ENCODE peak calls at places on chromosomes 1 and 21, in four cellular contexts. One of them, this sample, is unnamed.

GRCh38 chr1:206923009-206923960 is 1.5 kb upstream of the FCMR start:
- DNase-seq in GM12878: peak; percentile 81
- DNase-seq in K562: no peak
- DNase-seq in HepG2: no peak
- DNase-seq in this sample: no peak

GRCh38 chr1:25809929-25810328 is 9.8 kb upstream of the MTFR1L start:
- DNase-seq in GM12878: no peak
- DNase-seq in K562: no peak
- DNase-seq in HepG2: no peak
- DNase-seq in this sample: no peak

GRCh38 chr1:192461684-192462083 is 113.9 kb upstream of the RGS1 start:
- DNase-seq in GM12878: no peak
- DNase-seq in K562: no peak
- DNase-seq in HepG2: no peak
- DNase-seq in this sample: no peak

GRCh38 chr1:167095368-167095767 is 1.5 kb downstream of the STYXL2 start:
- DNase-seq in GM12878: no peak
- DNase-seq in K562: no peak
- DNase-seq in HepG2: no peak
- DNase-seq in this sample: no peak

GRCh38 chr1:226887006-226887405 is 16.6 kb downstream of the PSEN2 start:
- DNase-seq in GM12878: no peak
- DNase-seq in K562: no peak
- DNase-seq in HepG2: no peak
- DNase-seq in this sample: no peak

GRCh38 chr1:34977858-34978257 is 7.3 kb downstream of the TMEM35B start:
- DNase-seq in GM12878: no peak
- DNase-seq in K562: peak; percentile 14
- DNase-seq in HepG2: peak; percentile 51
- DNase-seq in this sample: no peak

GRCh38 chr1:1236945-1237873 is 5.2 kb downstream of the B3GALT6 start:
- DNase-seq in GM12878: no peak
- DNase-seq in K562: no peak
- DNase-seq in HepG2: no peak
- DNase-seq in this sample: no peak

GRCh38 chr1:43358121-43358745 is 548 bp upstream of the CDC20 start:
- DNase-seq in GM12878: peak; percentile 16
- DNase-seq in K562: peak; percentile 80
- DNase-seq in HepG2: no peak
- DNase-seq in this sample: no peak

GRCh38 chr21:17231124-17231523 is 281.7 kb upstream of the CXADR start:
- DNase-seq in GM12878: no peak
- DNase-seq in K562: no peak
- DNase-seq in HepG2: peak; percentile 4
- DNase-seq in this sample: no peak

GRCh38 chr1:192439373-192440025 is 122.7 kb downstream of the RGS21 start:
- DNase-seq in GM12878: no peak
- DNase-seq in K562: no peak
- DNase-seq in HepG2: peak; percentile 5
- DNase-seq in this sample: no peak

GRCh38 chr1:54987830-54988705 is 7.6 kb downstream of the TMEM61 start:
- DNase-seq in GM12878: no peak
- DNase-seq in K562: no peak
- DNase-seq in HepG2: no peak
- DNase-seq in this sample: no peak

DNA sequence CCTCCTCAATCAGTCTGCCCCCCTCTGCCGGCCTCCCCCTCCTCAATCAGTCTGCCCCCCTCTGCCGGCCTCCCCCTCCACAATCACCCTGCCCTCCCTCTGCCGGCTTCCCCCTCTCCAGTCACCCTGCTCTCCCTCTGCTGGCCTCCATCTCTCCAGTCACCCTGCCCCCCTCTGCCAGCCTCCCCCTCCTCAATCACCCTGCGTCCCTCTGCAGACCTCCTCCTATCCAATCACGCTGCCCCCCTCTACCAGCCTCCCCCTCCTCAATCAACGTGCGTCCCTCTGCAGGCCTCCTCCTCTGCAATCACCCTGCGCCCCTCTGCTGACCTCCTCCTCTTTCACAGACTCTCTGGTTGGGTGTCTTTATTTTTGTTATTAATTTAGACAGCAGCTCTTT is 11.5 kb upstream of the C1orf198 start:
- DNase-seq in GM12878: no peak
- DNase-seq in K562: no peak
- DNase-seq in HepG2: no peak
- DNase-seq in this sample: no peak
- TF ChIP-seq FOXK2 in GM12878: no peak
- TF ChIP-seq FOXK2 in K562: no peak
- TF ChIP-seq FOXK2 in HepG2: no peak
- TF ChIP-seq FOXK2 in this sample: no peak

GRCh38 chr1:205480349-205481278 is 23.9 kb upstream of the CDK18 start:
- DNase-seq in GM12878: peak; percentile 73
- DNase-seq in K562: no peak
- DNase-seq in HepG2: no peak
- DNase-seq in this sample: no peak
- TF ChIP-seq TARDBP in GM12878: no peak
- TF ChIP-seq TARDBP in K562: no peak
- TF ChIP-seq TARDBP in HepG2: no peak
- TF ChIP-seq TARDBP in this sample: no peak

GRCh38 chr1:160308451-160309182 is 23.7 kb upstream of the PEX19 start:
- DNase-seq in GM12878: no peak
- DNase-seq in K562: no peak
- DNase-seq in HepG2: no peak
- DNase-seq in this sample: no peak
- TF ChIP-seq SP1 in GM12878: no peak
- TF ChIP-seq SP1 in K562: no peak
- TF ChIP-seq SP1 in HepG2: no peak
- TF ChIP-seq SP1 in this sample: no peak

DNA sequence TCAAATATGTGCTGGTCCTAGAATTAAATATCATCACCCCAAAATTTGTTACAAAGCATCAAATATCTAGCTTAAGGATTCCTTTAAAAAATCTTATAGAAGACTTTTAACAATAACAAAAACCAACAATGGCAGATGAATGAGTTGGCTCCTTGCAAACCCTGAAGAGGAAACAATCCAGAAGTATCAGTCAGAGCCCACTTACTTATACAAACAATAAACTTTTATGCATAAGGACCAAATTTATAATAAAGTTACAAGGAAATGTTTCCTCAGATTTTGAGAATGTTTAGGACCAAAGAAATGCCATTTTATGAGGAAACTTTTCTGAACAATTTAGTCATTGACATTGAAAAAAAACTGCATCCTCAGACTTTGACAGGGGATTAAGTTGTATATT is 52.7 kb downstream of the LPAR3 start:
- DNase-seq in GM12878: no peak
- DNase-seq in K562: no peak
- DNase-seq in HepG2: no peak
- DNase-seq in this sample: no peak
- TF ChIP-seq FOXK2 in GM12878: no peak
- TF ChIP-seq FOXK2 in K562: no peak
- TF ChIP-seq FOXK2 in HepG2: no peak
- TF ChIP-seq FOXK2 in this sample: no peak

DNA sequence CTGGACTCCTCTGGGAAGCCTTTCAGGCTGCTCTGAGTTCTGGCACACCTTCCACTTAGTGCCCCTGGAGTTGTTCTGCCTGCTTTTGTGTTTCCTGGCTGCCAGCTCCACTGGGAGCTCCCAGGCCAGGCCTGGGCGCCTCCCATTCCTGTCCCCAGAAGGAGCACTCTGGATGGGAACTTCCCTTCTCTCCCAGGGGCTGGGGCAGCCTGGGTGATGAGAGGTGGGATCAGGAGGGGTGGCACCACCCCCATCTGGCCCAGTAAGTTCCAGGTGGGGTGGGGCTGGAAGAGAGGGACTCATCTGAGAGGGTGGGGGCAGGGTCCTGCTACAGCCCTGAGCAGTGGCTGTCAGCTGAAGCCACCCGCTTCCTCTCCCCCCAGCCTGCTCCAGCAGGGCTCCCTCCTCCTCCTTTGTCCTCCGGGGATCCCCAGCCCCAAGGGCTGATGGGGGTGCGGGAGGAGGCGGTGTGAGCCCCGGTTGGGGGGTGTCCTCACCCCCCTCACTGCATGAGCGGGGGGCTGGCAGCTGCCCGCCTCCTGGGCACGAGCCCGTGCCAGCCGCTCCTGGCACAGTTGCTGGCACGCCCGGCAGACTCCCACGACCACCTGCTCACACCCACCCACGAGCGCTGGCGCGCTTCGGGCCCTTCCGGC is 4.7 kb downstream of the FOXO6 start:
- DNase-seq in GM12878: peak; percentile 19
- DNase-seq in K562: no peak
- DNase-seq in HepG2: no peak
- DNase-seq in this sample: no peak
- TF ChIP-seq TARDBP in GM12878: no peak
- TF ChIP-seq TARDBP in K562: no peak
- TF ChIP-seq TARDBP in HepG2: no peak
- TF ChIP-seq TARDBP in this sample: no peak

GRCh38 chr1:159932296-159933285 is 7.3 kb upstream of the TAGLN2 start:
- DNase-seq in GM12878: no peak
- DNase-seq in K562: no peak
- DNase-seq in HepG2: no peak
- DNase-seq in this sample: no peak
- TF ChIP-seq SP1 in GM12878: no peak
- TF ChIP-seq SP1 in K562: no peak
- TF ChIP-seq SP1 in HepG2: no peak
- TF ChIP-seq SP1 in this sample: no peak

DNA sequence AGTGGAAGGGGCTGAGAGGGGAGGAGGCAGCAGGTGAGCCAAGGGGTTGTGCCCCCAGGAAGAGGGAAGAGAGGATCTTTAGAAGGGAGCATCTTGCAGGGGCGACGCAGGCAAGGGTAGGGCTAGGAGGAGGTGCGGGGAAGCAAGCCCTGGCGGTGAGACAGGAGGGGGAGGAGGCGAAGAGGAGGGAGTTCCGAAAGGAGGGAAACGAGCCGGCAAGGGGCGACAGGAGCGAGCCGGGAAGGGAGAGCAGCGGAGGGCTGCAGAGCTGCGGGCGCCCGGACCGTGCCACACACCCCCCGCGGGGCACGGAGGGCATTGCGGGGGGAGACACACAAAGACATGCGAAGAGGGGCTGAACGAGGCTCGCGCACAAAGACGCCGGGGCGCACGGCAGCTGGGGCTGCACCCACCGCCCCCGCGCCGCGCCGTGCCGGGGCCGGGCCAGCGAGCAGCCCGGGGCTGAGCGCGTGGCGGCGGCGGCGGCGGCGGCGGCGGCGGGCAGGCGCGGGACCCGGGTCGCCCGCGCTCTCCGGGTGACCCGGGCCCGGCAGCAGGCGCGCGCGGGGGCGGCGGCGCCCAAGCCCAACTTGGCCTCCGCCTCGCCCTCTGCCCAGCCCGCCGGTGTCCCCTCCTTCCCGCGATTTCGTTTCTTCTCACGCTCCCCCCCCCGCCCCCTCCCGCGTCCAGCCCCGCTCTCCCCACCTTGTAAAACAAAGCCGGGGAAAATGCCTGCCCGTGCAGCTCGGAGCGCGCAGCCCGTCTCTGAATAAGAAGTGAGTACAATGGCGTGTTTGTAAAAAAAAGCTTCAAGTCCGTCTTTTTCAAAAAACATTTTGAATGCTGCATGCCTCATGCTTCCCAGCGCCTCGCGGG is at the start of gene KCNK2:
- DNase-seq in GM12878: no peak
- DNase-seq in K562: no peak
- DNase-seq in HepG2: no peak
- DNase-seq in this sample: peak; percentile 31
- TF ChIP-seq FOXK2 in GM12878: no peak
- TF ChIP-seq FOXK2 in K562: no peak
- TF ChIP-seq FOXK2 in HepG2: no peak
- TF ChIP-seq FOXK2 in this sample: no peak

GRCh38 chr1:13756557-13757315 is 56.7 kb downstream of the PRDM2 start:
- DNase-seq in GM12878: no peak
- DNase-seq in K562: no peak
- DNase-seq in HepG2: no peak
- DNase-seq in this sample: no peak

GRCh38 chr1:13760921-13761320 is 60.9 kb downstream of the PRDM2 start:
- DNase-seq in GM12878: no peak
- DNase-seq in K562: no peak
- DNase-seq in HepG2: peak; percentile 13
- DNase-seq in this sample: no peak

GRCh38 chr1:13757693-13758092 is 57.7 kb downstream of the PRDM2 start:
- DNase-seq in GM12878: no peak
- DNase-seq in K562: no peak
- DNase-seq in HepG2: no peak
- DNase-seq in this sample: no peak

GRCh38 chr1:13760340-13760739 is 60.4 kb downstream of the PRDM2 start:
- DNase-seq in GM12878: no peak
- DNase-seq in K562: no peak
- DNase-seq in HepG2: no peak
- DNase-seq in this sample: no peak

DNA sequence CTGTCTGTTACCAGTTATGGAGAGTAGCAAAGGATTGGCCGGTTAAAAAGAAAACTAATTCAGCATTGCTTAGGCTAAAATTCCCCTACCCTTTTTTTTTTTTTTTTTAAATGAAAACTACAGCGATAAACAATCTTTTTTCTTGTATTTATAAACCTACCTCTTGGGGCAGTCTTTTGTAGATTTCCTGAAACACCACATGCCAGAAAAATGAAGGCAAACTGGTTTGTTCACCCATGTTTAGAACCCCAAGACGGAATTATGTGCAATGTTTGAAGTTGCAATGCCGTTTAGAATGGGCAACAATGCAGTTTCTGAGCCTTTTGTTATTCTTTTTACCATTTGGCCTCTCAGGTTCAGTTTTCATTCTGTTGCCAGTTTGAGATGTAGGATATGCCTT is 59.1 kb downstream of the PRDM2 start:
- DNase-seq in GM12878: no peak
- DNase-seq in K562: no peak
- DNase-seq in HepG2: no peak
- DNase-seq in this sample: no peak
- TF ChIP-seq TARDBP in GM12878: no peak
- TF ChIP-seq TARDBP in K562: no peak
- TF ChIP-seq TARDBP in HepG2: no peak
- TF ChIP-seq TARDBP in this sample: no peak

GRCh38 chr1:181134543-181135461 is 46.3 kb downstream of the IER5 start:
- DNase-seq in GM12878: peak; percentile 91
- DNase-seq in K562: no peak
- DNase-seq in HepG2: no peak
- DNase-seq in this sample: no peak
- TF ChIP-seq SP1 in GM12878: no peak
- TF ChIP-seq SP1 in K562: no peak
- TF ChIP-seq SP1 in HepG2: no peak
- TF ChIP-seq SP1 in this sample: no peak

DNA sequence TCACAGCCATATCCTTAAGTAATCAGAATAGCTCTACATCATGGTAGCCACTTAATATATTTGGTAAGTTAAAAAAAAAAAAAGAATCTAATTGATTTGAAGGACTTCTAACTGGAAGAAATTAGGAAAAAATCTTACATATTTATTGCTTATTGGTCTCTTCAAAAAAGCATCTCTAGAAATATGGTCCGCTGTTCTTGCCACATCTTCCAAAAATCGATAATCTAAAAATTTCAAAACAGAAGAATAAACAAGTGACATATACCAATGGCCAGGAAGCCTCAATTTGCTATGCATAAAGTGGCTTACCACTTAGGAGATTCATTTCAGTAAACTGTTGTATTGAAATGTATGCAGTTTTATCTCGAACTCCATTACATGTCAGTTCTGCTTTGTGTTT is 2.3 kb downstream of the ZNHIT6 start:
- DNase-seq in GM12878: no peak
- DNase-seq in K562: no peak
- DNase-seq in HepG2: no peak
- DNase-seq in this sample: no peak
- TF ChIP-seq FOXK2 in GM12878: no peak
- TF ChIP-seq FOXK2 in K562: no peak
- TF ChIP-seq FOXK2 in HepG2: no peak
- TF ChIP-seq FOXK2 in this sample: no peak